ENCODE peak calls at places on chromosomes 13 and 19, in ten cellular contexts. One of them, this sample, is unnamed.

GRCh38 chr13:80716610-80717081 is 375.7 kb upstream of the SPRY2 start:
- DNase-seq in Calu3: peak; percentile 6
- DNase-seq in HCT116: no peak
- DNase-seq in HFF-Myc: no peak
- DNase-seq in Peyer's patch: peak; percentile 43
- DNase-seq in uterus: peak; percentile 19
- DNase-seq in tibial artery: no peak
- DNase-seq in lower lobe of right lung: no peak
- DNase-seq in pancreas: peak; percentile 54
- DNase-seq in AG09309: no peak
- DNase-seq in this sample: no peak

GRCh38 chr19:7159105-7159933 is 89.8 kb downstream of the ZNF557 start:
- DNase-seq in HFF-Myc: peak; percentile 31
- DNase-seq in pancreas: no peak
- DNase-seq in tibial artery: peak; percentile 81
- DNase-seq in uterus: peak; percentile 96
- DNase-seq in Peyer's patch: no peak
- DNase-seq in AG09309: no peak
- DNase-seq in lower lobe of right lung: no peak
- DNase-seq in HCT116: no peak
- DNase-seq in Calu3: no peak
- DNase-seq in this sample: no peak

GRCh38 chr13:103324641-103325040 is 258.4 kb upstream of the SLC10A2 start:
- DNase-seq in AG09309: no peak
- DNase-seq in lower lobe of right lung: no peak
- DNase-seq in Peyer's patch: no peak
- DNase-seq in Calu3: no peak
- DNase-seq in tibial artery: no peak
- DNase-seq in HCT116: no peak
- DNase-seq in pancreas: no peak
- DNase-seq in uterus: no peak
- DNase-seq in HFF-Myc: no peak
- DNase-seq in this sample: no peak

GRCh38 chr13:24249586-24249985 is 59.8 kb upstream of the C1QTNF9 start:
- DNase-seq in AG09309: no peak
- DNase-seq in pancreas: no peak
- DNase-seq in HFF-Myc: no peak
- DNase-seq in uterus: no peak
- DNase-seq in HCT116: no peak
- DNase-seq in tibial artery: no peak
- DNase-seq in Calu3: no peak
- DNase-seq in lower lobe of right lung: no peak
- DNase-seq in Peyer's patch: no peak
- DNase-seq in this sample: no peak

GRCh38 chr19:13355356-13355755 is 150.9 kb downstream of the CACNA1A start:
- DNase-seq in Calu3: no peak
- DNase-seq in Peyer's patch: no peak
- DNase-seq in AG09309: no peak
- DNase-seq in pancreas: no peak
- DNase-seq in HCT116: no peak
- DNase-seq in HFF-Myc: no peak
- DNase-seq in lower lobe of right lung: no peak
- DNase-seq in uterus: no peak
- DNase-seq in tibial artery: no peak
- DNase-seq in this sample: no peak

GRCh38 chr13:45500492-45501174 is 35.9 kb downstream of the COG3 start:
- DNase-seq in Calu3: peak; percentile 19
- DNase-seq in HCT116: peak; percentile 63
- DNase-seq in uterus: no peak
- DNase-seq in AG09309: peak; percentile 76
- DNase-seq in pancreas: no peak
- DNase-seq in lower lobe of right lung: no peak
- DNase-seq in Peyer's patch: no peak
- DNase-seq in HFF-Myc: peak; percentile 67
- DNase-seq in tibial artery: no peak
- DNase-seq in this sample: no peak

GRCh38 chr19:5352229-5352763 is 11.7 kb upstream of the PTPRS start:
- DNase-seq in tibial artery: no peak
- DNase-seq in Peyer's patch: no peak
- DNase-seq in lower lobe of right lung: no peak
- DNase-seq in HCT116: peak; percentile 84
- DNase-seq in Calu3: no peak
- DNase-seq in uterus: no peak
- DNase-seq in AG09309: no peak
- DNase-seq in HFF-Myc: no peak
- DNase-seq in pancreas: no peak
- DNase-seq in this sample: no peak

GRCh38 chr13:98476106-98476505 is 100.8 kb downstream of the STK24 start:
- DNase-seq in lower lobe of right lung: no peak
- DNase-seq in HCT116: no peak
- DNase-seq in HFF-Myc: no peak
- DNase-seq in Calu3: no peak
- DNase-seq in AG09309: no peak
- DNase-seq in pancreas: no peak
- DNase-seq in Peyer's patch: no peak
- DNase-seq in tibial artery: no peak
- DNase-seq in uterus: no peak
- DNase-seq in this sample: peak; percentile 81

GRCh38 chr19:19540707-19541515 is 2.8 kb downstream of the CILP2 start:
- DNase-seq in pancreas: no peak
- DNase-seq in HCT116: peak; percentile 93
- DNase-seq in AG09309: no peak
- DNase-seq in tibial artery: no peak
- DNase-seq in uterus: no peak
- DNase-seq in Peyer's patch: peak; percentile 83
- DNase-seq in HFF-Myc: no peak
- DNase-seq in lower lobe of right lung: peak; percentile 65
- DNase-seq in Calu3: peak; percentile 63
- DNase-seq in this sample: peak; percentile 95

GRCh38 chr13:51041126-51041525 is 69.9 kb downstream of the C13orf42 start:
- DNase-seq in Peyer's patch: no peak
- DNase-seq in HCT116: no peak
- DNase-seq in AG09309: no peak
- DNase-seq in HFF-Myc: no peak
- DNase-seq in Calu3: no peak
- DNase-seq in uterus: no peak
- DNase-seq in lower lobe of right lung: no peak
- DNase-seq in tibial artery: no peak
- DNase-seq in pancreas: no peak
- DNase-seq in this sample: no peak

GRCh38 chr19:45577111-45577905 is 7.3 kb downstream of the OPA3 start:
- DNase-seq in AG09309: peak; percentile 58
- DNase-seq in uterus: no peak
- DNase-seq in HFF-Myc: no peak
- DNase-seq in Peyer's patch: peak; percentile 69
- DNase-seq in HCT116: no peak
- DNase-seq in Calu3: peak; percentile 84
- DNase-seq in lower lobe of right lung: no peak
- DNase-seq in pancreas: peak; percentile 65
- DNase-seq in tibial artery: no peak
- DNase-seq in this sample: no peak

GRCh38 chr19:860481-861098 is 1.1 kb downstream of the CFD start:
- DNase-seq in tibial artery: peak; percentile 77
- DNase-seq in Calu3: peak; percentile 78
- DNase-seq in AG09309: no peak
- DNase-seq in pancreas: peak; percentile 79
- DNase-seq in uterus: no peak
- DNase-seq in HFF-Myc: no peak
- DNase-seq in HCT116: peak; percentile 73
- DNase-seq in Peyer's patch: peak; percentile 81
- DNase-seq in lower lobe of right lung: peak; percentile 85
- DNase-seq in this sample: peak; percentile 85
- TF ChIP-seq CTCF in tibial artery: no peak
- TF ChIP-seq CTCF in Calu3: no peak
- TF ChIP-seq CTCF in AG09309: no peak
- TF ChIP-seq CTCF in pancreas: no peak
- TF ChIP-seq CTCF in uterus: no peak
- TF ChIP-seq CTCF in HFF-Myc: no peak
- TF ChIP-seq CTCF in HCT116: no peak
- TF ChIP-seq CTCF in Peyer's patch: peak; percentile 8
- TF ChIP-seq CTCF in lower lobe of right lung: peak; percentile 17
- TF ChIP-seq CTCF in this sample: peak; percentile 35

DNA sequence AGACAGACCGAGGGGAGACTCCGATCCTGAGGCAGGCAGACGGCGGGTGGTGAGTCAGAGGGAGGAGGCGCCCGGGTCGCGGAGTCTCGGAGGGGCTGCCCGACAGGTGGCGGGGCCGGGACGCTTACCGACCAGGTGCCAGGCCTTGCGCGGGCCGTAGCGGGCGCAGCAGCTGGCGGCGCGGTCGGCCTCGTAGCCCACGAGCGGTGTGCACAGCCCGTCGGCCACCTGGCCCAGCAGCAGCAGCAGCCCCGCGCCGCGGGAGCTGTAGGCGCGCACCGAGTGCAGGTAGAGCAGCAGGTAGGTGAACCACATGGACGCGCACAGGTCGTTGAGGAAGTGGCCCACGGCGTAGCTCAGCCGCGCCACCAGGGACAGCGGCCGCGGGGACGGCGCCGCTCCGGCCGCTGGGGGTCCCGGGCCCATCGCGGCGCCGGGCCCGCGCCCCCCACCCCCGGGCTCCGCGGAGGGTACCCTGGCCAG is 367 bp downstream of the MFSD12 start:
- DNase-seq in tibial artery: no peak
- DNase-seq in HFF-Myc: no peak
- DNase-seq in lower lobe of right lung: peak; percentile 70
- DNase-seq in Calu3: peak; percentile 67
- DNase-seq in Peyer's patch: peak; percentile 75
- DNase-seq in uterus: no peak
- DNase-seq in AG09309: no peak
- DNase-seq in HCT116: no peak
- DNase-seq in pancreas: peak; percentile 79
- DNase-seq in this sample: no peak
- TF ChIP-seq CTCF in tibial artery: no peak
- TF ChIP-seq CTCF in HFF-Myc: no peak
- TF ChIP-seq CTCF in lower lobe of right lung: peak; percentile 15
- TF ChIP-seq CTCF in Calu3: no peak
- TF ChIP-seq CTCF in Peyer's patch: no peak
- TF ChIP-seq CTCF in uterus: no peak
- TF ChIP-seq CTCF in AG09309: no peak
- TF ChIP-seq CTCF in HCT116: no peak
- TF ChIP-seq CTCF in pancreas: no peak
- TF ChIP-seq CTCF in this sample: no peak

GRCh38 chr19:1745589-1746031 is 7.7 kb upstream of the ONECUT3 start:
- DNase-seq in Calu3: no peak
- DNase-seq in AG09309: no peak
- DNase-seq in pancreas: no peak
- DNase-seq in uterus: no peak
- DNase-seq in HFF-Myc: no peak
- DNase-seq in tibial artery: no peak
- DNase-seq in Peyer's patch: no peak
- DNase-seq in HCT116: peak; percentile 59
- DNase-seq in lower lobe of right lung: no peak
- DNase-seq in this sample: no peak

GRCh38 chr19:1744133-1744665 is 9.1 kb upstream of the ONECUT3 start:
- DNase-seq in HFF-Myc: no peak
- DNase-seq in HCT116: no peak
- DNase-seq in uterus: no peak
- DNase-seq in AG09309: no peak
- DNase-seq in Calu3: no peak
- DNase-seq in pancreas: no peak
- DNase-seq in lower lobe of right lung: no peak
- DNase-seq in tibial artery: no peak
- DNase-seq in Peyer's patch: no peak
- DNase-seq in this sample: no peak

GRCh38 chr19:1742989-1743696 is 10.2 kb upstream of the ONECUT3 start:
- DNase-seq in lower lobe of right lung: no peak
- DNase-seq in AG09309: no peak
- DNase-seq in Calu3: no peak
- DNase-seq in pancreas: no peak
- DNase-seq in HCT116: no peak
- DNase-seq in uterus: no peak
- DNase-seq in Peyer's patch: no peak
- DNase-seq in HFF-Myc: no peak
- DNase-seq in tibial artery: no peak
- DNase-seq in this sample: no peak

GRCh38 chr19:1746401-1747284 is 6.7 kb upstream of the ONECUT3 start:
- DNase-seq in Peyer's patch: no peak
- DNase-seq in uterus: no peak
- DNase-seq in HCT116: peak; percentile 48
- DNase-seq in pancreas: peak; percentile 61
- DNase-seq in lower lobe of right lung: no peak
- DNase-seq in Calu3: peak; percentile 67
- DNase-seq in AG09309: no peak
- DNase-seq in HFF-Myc: no peak
- DNase-seq in tibial artery: no peak
- DNase-seq in this sample: peak; percentile 56

GRCh38 chr19:1744822-1745563 is 8.3 kb upstream of the ONECUT3 start:
- DNase-seq in pancreas: no peak
- DNase-seq in Calu3: no peak
- DNase-seq in uterus: no peak
- DNase-seq in Peyer's patch: no peak
- DNase-seq in AG09309: no peak
- DNase-seq in HFF-Myc: no peak
- DNase-seq in lower lobe of right lung: no peak
- DNase-seq in HCT116: no peak
- DNase-seq in tibial artery: no peak
- DNase-seq in this sample: no peak
- TF ChIP-seq CTCF in pancreas: no peak
- TF ChIP-seq CTCF in Calu3: no peak
- TF ChIP-seq CTCF in uterus: no peak
- TF ChIP-seq CTCF in Peyer's patch: no peak
- TF ChIP-seq CTCF in AG09309: no peak
- TF ChIP-seq CTCF in HFF-Myc: no peak
- TF ChIP-seq CTCF in lower lobe of right lung: no peak
- TF ChIP-seq CTCF in HCT116: no peak
- TF ChIP-seq CTCF in tibial artery: no peak
- TF ChIP-seq CTCF in this sample: no peak

GRCh38 chr19:593505-593904 is 3.8 kb downstream of the HCN2 start:
- DNase-seq in HFF-Myc: no peak
- DNase-seq in Calu3: no peak
- DNase-seq in tibial artery: no peak
- DNase-seq in HCT116: no peak
- DNase-seq in Peyer's patch: no peak
- DNase-seq in AG09309: no peak
- DNase-seq in lower lobe of right lung: no peak
- DNase-seq in uterus: no peak
- DNase-seq in pancreas: no peak
- DNase-seq in this sample: no peak

GRCh38 chr19:594265-594870 is 4.7 kb downstream of the HCN2 start:
- DNase-seq in HFF-Myc: no peak
- DNase-seq in HCT116: no peak
- DNase-seq in lower lobe of right lung: no peak
- DNase-seq in tibial artery: no peak
- DNase-seq in uterus: no peak
- DNase-seq in Calu3: no peak
- DNase-seq in pancreas: no peak
- DNase-seq in Peyer's patch: no peak
- DNase-seq in AG09309: no peak
- DNase-seq in this sample: no peak

GRCh38 chr19:591099-591958 is 1.6 kb downstream of the HCN2 start:
- DNase-seq in AG09309: no peak
- DNase-seq in lower lobe of right lung: no peak
- DNase-seq in HFF-Myc: no peak
- DNase-seq in pancreas: peak; percentile 77
- DNase-seq in uterus: no peak
- DNase-seq in tibial artery: no peak
- DNase-seq in Peyer's patch: no peak
- DNase-seq in Calu3: peak; percentile 37
- DNase-seq in HCT116: no peak
- DNase-seq in this sample: no peak

GRCh38 chr19:592101-592500 is 2.4 kb downstream of the HCN2 start:
- DNase-seq in HCT116: no peak
- DNase-seq in HFF-Myc: no peak
- DNase-seq in Peyer's patch: no peak
- DNase-seq in uterus: no peak
- DNase-seq in Calu3: no peak
- DNase-seq in tibial artery: no peak
- DNase-seq in lower lobe of right lung: no peak
- DNase-seq in AG09309: no peak
- DNase-seq in pancreas: no peak
- DNase-seq in this sample: no peak

GRCh38 chr19:593055-593454 is 3.4 kb downstream of the HCN2 start:
- DNase-seq in pancreas: no peak
- DNase-seq in Calu3: no peak
- DNase-seq in uterus: no peak
- DNase-seq in HCT116: no peak
- DNase-seq in lower lobe of right lung: no peak
- DNase-seq in Peyer's patch: no peak
- DNase-seq in HFF-Myc: no peak
- DNase-seq in tibial artery: no peak
- DNase-seq in AG09309: no peak
- DNase-seq in this sample: no peak
- TF ChIP-seq CTCF in pancreas: no peak
- TF ChIP-seq CTCF in Calu3: no peak
- TF ChIP-seq CTCF in uterus: no peak
- TF ChIP-seq CTCF in HCT116: no peak
- TF ChIP-seq CTCF in lower lobe of right lung: no peak
- TF ChIP-seq CTCF in Peyer's patch: no peak
- TF ChIP-seq CTCF in HFF-Myc: no peak
- TF ChIP-seq CTCF in tibial artery: no peak
- TF ChIP-seq CTCF in AG09309: no peak
- TF ChIP-seq CTCF in this sample: no peak